ENCODE peak calls at places on chromosomes 7 and 10, in five cellular contexts. R, P, M, C and T are unnamed samples.

GRCh38 chr7:77867208-77867915 is 68.8 kb downstream of the PHTF2 start:
- ATAC-seq in R (no peak), P (peak), M (no peak), C (no peak), T (no peak)

GRCh38 chr10:112852308-112852707 is 97.7 kb upstream of the TCF7L2 start:
- ATAC-seq in R (no peak), P (no peak), M (no peak), C (no peak), T (peak)

GRCh38 chr10:112262556-112262955 is 20.6 kb upstream of the TECTB start:
- ATAC-seq in R (no peak), P (no peak), M (no peak), C (no peak), T (no peak)

GRCh38 chr10:16581202-16581601 is 59.5 kb upstream of the C1QL3 start:
- ATAC-seq in R (no peak), P (no peak), M (no peak), C (no peak), T (no peak)

GRCh38 chr7:5692112-5692844 is 89.2 kb downstream of the RNF216 start:
- ATAC-seq in R (no peak), P (peak), M (no peak), C (no peak), T (peak)

GRCh38 chr7:131288446-131288845 is 39.2 kb upstream of the MKLN1 start:
- ATAC-seq in R (peak), P (no peak), M (no peak), C (no peak), T (no peak)

GRCh38 chr7:158406364-158406763 is 181.3 kb downstream of the PTPRN2 start:
- ATAC-seq in R (no peak), P (no peak), M (no peak), C (no peak), T (no peak)

GRCh38 chr7:149870701-149871483 is 2.9 kb upstream of the ATP6V0E2 start:
- ATAC-seq in R (no peak), P (no peak), M (no peak), C (no peak), T (no peak)

GRCh38 chr7:111086532-111086931 is 4.4 kb upstream of the LRRN3 start:
- ATAC-seq in R (no peak), P (no peak), M (no peak), C (no peak), T (no peak)

GRCh38 chr10:29849434-29849833 is 210.0 kb downstream of the JCAD start:
- ATAC-seq in R (no peak), P (no peak), M (no peak), C (no peak), T (peak)

GRCh38 chr7:6444516-6445269 is 3.1 kb downstream of the DAGLB start:
- ATAC-seq in R (no peak), P (no peak), M (no peak), C (no peak), T (no peak)

GRCh38 chr7:19051767-19052375 is 65.6 kb downstream of the TWIST1 start:
- ATAC-seq in R (peak), P (peak), M (peak), C (peak), T (no peak)

GRCh38 chr10:104332243-104333036 is 5.8 kb downstream of the ITPRIP start:
- ATAC-seq in R (peak), P (no peak), M (no peak), C (no peak), T (no peak)

GRCh38 chr10:396535-397220 is 261.4 kb downstream of the ZMYND11 start:
- ATAC-seq in R (no peak), P (no peak), M (no peak), C (no peak), T (peak)

GRCh38 chr10:73906524-73907447 is 4.1 kb upstream of the PLAU start:
- ATAC-seq in R (no peak), P (peak), M (peak), C (no peak), T (peak)

GRCh38 chr7:41116817-41117216 is 586.1 kb downstream of the INHBA start:
- ATAC-seq in R (no peak), P (no peak), M (no peak), C (peak), T (no peak)

GRCh38 chr7:5377816-5378215 is 45.8 kb downstream of the TNRC18 start:
- ATAC-seq in R (no peak), P (no peak), M (no peak), C (no peak), T (no peak)

GRCh38 chr7:156499247-156499881 is 141.2 kb upstream of the RNF32 start:
- ATAC-seq in R (no peak), P (no peak), M (no peak), C (peak), T (no peak)

GRCh38 chr7:78015574-78016260 is 217.1 kb downstream of the PHTF2 start:
- ATAC-seq in R (peak), P (no peak), M (no peak), C (no peak), T (no peak)

GRCh38 chr10:7192831-7193348 is 217.9 kb downstream of the SFMBT2 start:
- ATAC-seq in R (no peak), P (no peak), M (no peak), C (peak), T (no peak)

GRCh38 chr10:10891437-10891836 is 126.2 kb upstream of the CELF2 start:
- ATAC-seq in R (no peak), P (no peak), M (no peak), C (no peak), T (peak)

GRCh38 chr10:110755781-110756180 is 111.6 kb downstream of the RBM20 start:
- ATAC-seq in R (no peak), P (no peak), M (no peak), C (no peak), T (no peak)

GRCh38 chr7:24572421-24573007 is 738 bp upstream of the PALS2 start:
- ATAC-seq in R (peak), P (peak), M (peak), C (peak), T (peak)

GRCh38 chr7:24574365-24574764 is 1.1 kb downstream of the PALS2 start:
- ATAC-seq in R (peak), P (peak), M (no peak), C (no peak), T (no peak)

GRCh38 chr7:24572014-24572413 is 1.2 kb upstream of the PALS2 start:
- ATAC-seq in R (no peak), P (no peak), M (no peak), C (no peak), T (no peak)

GRCh38 chr7:24573554-24574338 is 494 bp downstream of the PALS2 start:
- ATAC-seq in R (peak), P (peak), M (peak), C (peak), T (peak)

GRCh38 chr7:24573008-24573553 is at the start of gene PALS2:
- ATAC-seq in R (peak), P (peak), M (peak), C (peak), T (peak)
- TF ChIP-seq POLR2A in R (peak), P (no peak), M (peak), C (peak), T (no peak)

GRCh38 chr10:89392974-89393373 is 551 bp downstream of the IFIT1 start:
- ATAC-seq in R (peak), P (peak), M (no peak), C (peak), T (peak)
- TF ChIP-seq POLR2AphosphoS5 in R (no peak), P (no peak), M (no peak), C (no peak), T (peak)

GRCh38 chr10:42552188-42553063 is 85.9 kb downstream of the ZNF33B start:
- ATAC-seq in R (peak), P (peak), M (peak), C (peak), T (peak)
- TF ChIP-seq POLR2A in R (peak), P (peak), M (peak), C (peak), T (no peak)

GRCh38 chr10:102712843-102713242 is 1.4 kb downstream of the ARL3 start:
- ATAC-seq in R (no peak), P (no peak), M (no peak), C (no peak), T (no peak)

GRCh38 chr10:102713814-102714620 is at the start of gene ARL3:
- ATAC-seq in R (peak), P (peak), M (peak), C (peak), T (peak)

GRCh38 chr10:102715880-102716279 is 1.4 kb downstream of the SFXN2 start:
- ATAC-seq in R (no peak), P (no peak), M (no peak), C (no peak), T (no peak)

GRCh38 chr10:102713483-102713813 is 749 bp downstream of the ARL3 start:
- ATAC-seq in R (peak), P (peak), M (peak), C (peak), T (peak)

GRCh38 chr10:102714621-102715455 is at the start of gene SFXN2:
- ATAC-seq in R (peak), P (peak), M (peak), C (peak), T (no peak)
- TF ChIP-seq POLR2AphosphoS5 in R (no peak), P (peak), M (peak), C (peak), T (no peak)

DNA sequence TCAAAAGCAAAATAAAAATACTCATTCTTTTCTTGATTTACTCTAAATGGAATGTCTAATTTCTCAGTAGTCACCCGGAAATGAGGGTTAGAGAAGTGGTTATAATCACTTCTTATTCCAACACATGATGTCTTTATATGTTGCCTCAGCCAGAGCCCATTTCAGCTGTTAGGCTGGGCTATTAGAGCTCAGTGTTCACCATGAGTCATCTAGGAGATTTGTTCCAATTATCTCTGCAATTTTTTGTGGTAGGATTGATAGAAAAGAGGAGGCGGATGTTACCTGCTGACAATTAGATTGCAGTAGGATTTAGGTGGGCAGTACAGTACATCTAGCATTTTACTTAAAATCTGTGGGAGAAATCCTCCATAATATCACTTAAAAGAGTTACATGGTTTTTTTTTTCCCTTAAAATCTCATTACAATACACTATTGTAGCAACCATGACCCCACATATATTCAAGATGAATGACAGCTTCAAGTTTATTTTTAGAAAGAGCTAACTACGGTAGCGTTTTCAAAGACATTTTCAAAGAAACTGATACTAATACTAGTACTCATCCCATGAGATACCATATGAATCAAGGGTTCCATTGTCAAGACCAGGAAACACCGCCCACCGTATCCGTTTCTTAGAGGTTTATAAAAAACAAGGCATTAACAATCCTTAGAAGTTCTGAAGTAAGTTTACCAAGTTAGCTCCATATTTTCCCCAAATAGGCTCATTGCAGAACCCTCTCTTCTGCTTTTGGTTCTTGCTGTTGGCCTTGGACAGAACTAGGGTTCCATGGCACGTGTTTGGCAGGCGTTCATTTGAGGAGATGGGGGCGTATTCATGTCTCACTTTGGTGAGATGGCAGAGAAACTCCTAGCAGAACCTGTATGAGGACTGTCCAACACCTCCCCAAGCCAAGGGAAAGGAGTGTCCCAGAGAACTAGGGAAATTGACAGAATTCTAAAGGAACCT is 10.4 kb downstream of the CPA2 start:
- ATAC-seq in R (no peak), P (no peak), M (no peak), C (no peak), T (no peak)
- TF ChIP-seq POLR2A in R (no peak), P (no peak), M (no peak), C (no peak), T (no peak)

GRCh38 chr7:30459591-30460245 is 18.9 kb downstream of the NOD1 start:
- ATAC-seq in R (no peak), P (peak), M (no peak), C (no peak), T (peak)
- TF ChIP-seq POLR2AphosphoS5 in R (no peak), P (no peak), M (no peak), C (no peak), T (peak)

GRCh38 chr10:114167985-114168384 is 6.0 kb downstream of the CCDC186 start:
- ATAC-seq in R (no peak), P (no peak), M (no peak), C (no peak), T (no peak)
- TF ChIP-seq POLR2A in R (no peak), P (no peak), M (no peak), C (no peak), T (no peak)